ENCODE peak calls at places on chromosomes 12 and 14, in four cellular contexts. I, K, P and V are unnamed samples.
A peak's percentile ranks its signal among the peaks of the same experiment; 100 is the strongest.

GRCh38 chr12:103560604-103561101 is 26.4 kb upstream of the STAB2 start:
- DNase-seq in I (no peak), P (no peak), K (no peak), V (no peak)

GRCh38 chr14:72902802-72903530 is 9.1 kb upstream of the DPF3 start:
- DNase-seq in I (no peak), P (no peak), K (no peak), V (no peak)

GRCh38 chr12:119902084-119902509 is 25.0 kb upstream of the CIT start:
- DNase-seq in K (peak; percentile 61), I (peak; percentile 65), P (peak; percentile 69), V (peak; percentile 15)

GRCh38 chr12:129622566-129622965 is 281.3 kb downstream of the TMEM132D start:
- DNase-seq in I (no peak), K (no peak), P (no peak), V (no peak)

GRCh38 chr12:89880695-89881350 is 172.2 kb upstream of the ATP2B1 start:
- DNase-seq in I (peak; percentile 75), P (no peak), K (no peak), V (no peak)

GRCh38 chr12:25264015-25264582 is 13.4 kb upstream of the KRAS start:
- DNase-seq in P (no peak), K (no peak), I (no peak), V (no peak)

GRCh38 chr14:101460521-101460920 is 100.8 kb upstream of the DIO3 start:
- DNase-seq in P (no peak), K (no peak), I (no peak), V (no peak)

GRCh38 chr12:62438098-62438692 is 28.4 kb upstream of the MON2 start:
- DNase-seq in I (peak; percentile 41), K (peak; percentile 67), P (no peak), V (no peak)

GRCh38 chr14:53872551-53873188 is 84.0 kb downstream of the BMP4 start:
- DNase-seq in I (no peak), P (no peak), K (no peak), V (no peak)

GRCh38 chr12:70553391-70553859 is 83.8 kb downstream of the PTPRB start:
- DNase-seq in P (no peak), K (no peak), I (no peak), V (no peak)

GRCh38 chr14:100534528-100535286 is 52.5 kb downstream of the BEGAIN start:
- DNase-seq in I (no peak), K (peak; percentile 55), P (peak; percentile 47), V (peak; percentile 3)

GRCh38 chr12:108801736-108802665 is 55.4 kb downstream of the SSH1 start:
- DNase-seq in P (no peak), I (no peak), K (peak; percentile 80), V (peak; percentile 49)

GRCh38 chr12:106223485-106224391 is 24.1 kb downstream of the CKAP4 start:
- DNase-seq in K (peak; percentile 73), P (peak; percentile 76), I (peak; percentile 66), V (peak; percentile 63)

GRCh38 chr14:71324767-71325272 is 417.6 kb downstream of the PCNX1 start:
- DNase-seq in I (peak; percentile 46), P (no peak), K (peak; percentile 20), V (no peak)

GRCh38 chr12:9707864-9708808 is 24.8 kb downstream of the CLECL1 start:
- DNase-seq in I (peak; percentile 74), K (peak; percentile 35), P (no peak), V (peak; percentile 34)

GRCh38 chr12:124517260-124518050 is 50.0 kb downstream of the NCOR2 start:
- DNase-seq in I (no peak), K (no peak), P (peak; percentile 86), V (peak; percentile 81)

GRCh38 chr12:61870658-61871559 is 389.3 kb upstream of the USP15 start:
- DNase-seq in P (no peak), K (no peak), I (peak; percentile 40), V (no peak)

GRCh38 chr14:24816011-24816928 is 182.3 kb upstream of the GZMB start:
- DNase-seq in K (no peak), I (no peak), P (no peak), V (no peak)

GRCh38 chr12:3336606-3337311 is 154.2 kb upstream of the PRMT8 start:
- DNase-seq in P (peak; percentile 21), I (no peak), K (no peak), V (no peak)

GRCh38 chr12:59085680-59086079 is 165.4 kb upstream of the LRIG3 start:
- DNase-seq in I (no peak), K (no peak), P (no peak), V (no peak)

GRCh38 chr14:73344304-73344703 is 107.0 kb downstream of the PAPLN start:
- DNase-seq in K (no peak), I (no peak), P (no peak), V (no peak)

GRCh38 chr12:15116073-15116472 is 105.1 kb downstream of the RERG start:
- DNase-seq in P (no peak), I (no peak), K (no peak), V (no peak)

GRCh38 chr14:73188501-73188903 is 48.8 kb upstream of the PAPLN start:
- DNase-seq in K (no peak), I (no peak), P (no peak), V (no peak)

GRCh38 chr12:110065540-110065939 is 17.2 kb upstream of the C12orf76 start:
- DNase-seq in P (no peak), K (no peak), I (no peak), V (no peak)

GRCh38 chr14:77123381-77124344 is 17.9 kb downstream of the ZDHHC22 start:
- DNase-seq in P (peak; percentile 85), K (no peak), I (no peak), V (peak; percentile 55)

GRCh38 chr12:94266796-94267529 is 118.6 kb downstream of the PLXNC1 start:
- DNase-seq in K (no peak), P (no peak), I (no peak), V (no peak)

GRCh38 chr12:94267530-94267877 is 119.1 kb downstream of the PLXNC1 start:
- DNase-seq in K (no peak), P (no peak), I (no peak), V (no peak)

GRCh38 chr12:94266390-94266789 is 118.0 kb downstream of the PLXNC1 start:
- DNase-seq in I (no peak), P (no peak), K (no peak), V (no peak)

GRCh38 chr12:94265521-94265920 is 117.1 kb downstream of the PLXNC1 start:
- DNase-seq in K (no peak), P (no peak), I (no peak), V (no peak)

GRCh38 chr12:94265966-94266365 is 117.6 kb downstream of the PLXNC1 start:
- DNase-seq in K (no peak), I (no peak), P (no peak), V (no peak)
- H3K4me1 ChIP-seq in K (no peaks in the 10 kb centered on the region), I (peaks cover 15% of the 10 kb centered on the region), P (peaks cover 54% of the 10 kb centered on the region), V (peaks cover 51% of the 10 kb centered on the region)

DNA sequence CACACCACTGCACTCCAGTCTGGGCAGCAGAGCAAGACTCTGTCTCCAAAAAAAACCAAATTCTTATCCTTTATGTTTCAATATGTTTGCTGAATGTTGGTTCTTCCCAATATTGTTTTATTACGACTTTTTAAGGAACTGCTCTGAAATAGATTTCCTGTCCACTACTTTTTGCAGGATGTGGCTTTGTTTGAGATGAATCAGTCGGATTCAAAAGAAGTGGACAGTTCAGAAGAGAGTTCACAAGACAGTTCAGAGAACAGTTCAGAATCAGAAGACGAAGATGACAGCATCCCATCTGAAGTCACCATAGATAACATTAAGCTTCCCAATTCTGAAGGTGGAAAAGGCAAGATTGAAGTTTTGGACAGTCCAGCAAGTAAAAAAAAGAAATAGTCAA is 8.2 kb downstream of the NOPCHAP1 start:
- DNase-seq in P (no peak), K (no peak), I (no peak), V (no peak)
- H3K36me3 ChIP-seq in P (peaks cover 62% of the 10 kb centered on the region), K (peaks cover 24% of the 10 kb centered on the region), I (no peaks in the 10 kb centered on the region), V (peaks cover 79% of the 10 kb centered on the region)

DNA sequence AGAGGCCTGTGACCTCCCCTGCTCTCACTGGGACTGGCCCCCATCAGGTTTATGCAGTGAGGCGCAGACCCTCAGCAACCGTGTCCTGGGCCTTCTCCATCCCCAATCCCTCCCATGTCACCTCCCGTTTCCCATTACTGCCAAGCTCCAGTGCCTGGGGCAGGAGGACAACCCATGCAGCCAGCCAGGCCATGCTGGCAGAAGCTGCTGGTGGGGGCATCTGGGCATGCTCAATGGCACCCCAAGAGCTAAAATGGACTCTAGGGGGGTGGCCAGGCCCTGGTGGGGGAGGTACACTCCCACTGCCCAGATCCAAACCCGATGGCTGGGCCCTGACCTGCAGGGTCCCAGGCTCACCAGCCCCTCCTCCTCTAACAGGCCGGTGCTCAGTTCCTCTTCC is 20.5 kb upstream of the GPR132 start:
- DNase-seq in P (peak; percentile 61), I (no peak), K (no peak), V (no peak)
- H3K4me1 ChIP-seq in P (peaks cover 27% of the 10 kb centered on the region), I (peaks cover 6% of the 10 kb centered on the region), K (peaks cover 8% of the 10 kb centered on the region), V (peaks cover 52% of the 10 kb centered on the region)

DNA sequence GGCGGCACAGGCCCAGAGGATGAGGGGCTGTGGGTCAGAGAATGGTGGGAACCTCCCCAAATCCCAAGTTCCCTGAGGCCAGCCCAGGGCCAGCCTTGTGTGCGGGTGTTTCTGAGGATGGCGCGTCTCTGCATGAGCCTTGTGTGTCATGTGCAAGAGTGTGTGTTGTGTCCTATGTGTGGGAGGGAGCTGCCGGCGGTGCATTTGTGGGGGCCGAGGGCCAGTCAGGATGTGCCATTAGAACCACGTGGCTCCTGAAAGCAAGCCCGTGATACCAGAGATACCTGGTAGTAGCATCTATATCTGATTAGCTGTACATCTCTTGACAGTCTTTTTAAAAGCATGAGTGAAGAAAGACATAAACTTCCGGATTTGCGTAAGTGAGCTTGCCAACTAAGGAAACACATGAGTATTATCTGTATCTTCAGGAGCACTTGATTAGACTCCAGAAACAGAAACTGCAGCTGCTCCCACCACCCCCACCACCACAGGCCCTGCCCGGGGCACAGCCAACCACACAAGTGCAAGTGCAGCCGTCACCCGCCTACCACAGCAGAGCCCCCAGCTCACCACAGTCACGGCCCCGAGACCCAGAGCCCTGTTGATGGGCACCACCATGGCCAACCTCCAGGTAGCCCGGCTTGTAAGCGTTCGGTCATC is 19.2 kb downstream of the DDX51 start:
- DNase-seq in I (no peak), P (peak; percentile 47), K (no peak), V (no peak)
- H3K36me3 ChIP-seq in I (no peaks in the 10 kb centered on the region), P (peaks cover 57% of the 10 kb centered on the region), K (peaks cover 46% of the 10 kb centered on the region), V (peaks cover 86% of the 10 kb centered on the region)

DNA sequence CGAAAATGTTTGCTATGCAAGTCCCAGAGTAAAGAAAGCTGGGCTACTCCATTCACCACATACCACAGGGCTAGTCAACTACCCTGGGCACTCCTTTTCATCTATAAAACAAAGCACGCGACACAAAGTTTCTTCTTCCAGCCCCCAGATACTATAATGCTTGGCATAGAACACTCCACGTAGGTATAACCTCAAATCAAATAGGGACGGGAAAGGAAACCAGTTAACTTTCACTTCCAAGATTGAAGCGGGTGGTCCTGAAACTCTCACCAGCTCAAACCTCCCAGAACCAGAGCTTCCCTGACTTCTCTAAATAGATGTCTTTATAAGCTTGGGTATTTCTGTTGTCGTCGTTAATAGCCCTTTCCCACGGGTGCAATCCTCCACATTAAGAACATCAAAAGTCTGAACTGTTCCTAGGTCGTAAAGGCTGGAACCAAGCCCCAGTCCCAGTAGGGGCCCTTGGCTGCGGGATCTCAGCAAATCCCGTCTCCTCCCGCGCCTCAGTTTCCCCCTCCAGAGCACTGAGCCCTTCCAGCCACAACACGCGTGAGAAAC is 647 bp downstream of the LGMN start:
- DNase-seq in K (peak; percentile 37), P (no peak), I (no peak), V (no peak)
- H3K4me1 ChIP-seq in K (peaks cover 11% of the 10 kb centered on the region), P (no peaks in the 10 kb centered on the region), I (peaks cover 10% of the 10 kb centered on the region), V (peaks cover 51% of the 10 kb centered on the region)